ENCODE peak calls at places on chromosomes 16 and 17, in ten cellular contexts. Q, P, B, C, M, N, R, T, A and V are unnamed samples.

GRCh38 chr17:77811521-77811920 is 147.0 kb upstream of the TNRC6C start:
- DNase-seq in A (no peak), N (no peak), Q (no peak), P (no peak), T (no peak), M (no peak), B (no peak), R (no peak), C (no peak), V (no peak)

GRCh38 chr16:57134982-57135381 is 42.6 kb downstream of the CPNE2 start:
- DNase-seq in N (no peak), B (no peak), T (no peak), R (no peak), A (no peak), Q (no peak), M (no peak), C (no peak), P (no peak), V (no peak)

GRCh38 chr16:66609139-66609510 is 4.6 kb downstream of the CMTM3 start:
- DNase-seq in M (no peak), R (no peak), N (no peak), B (no peak), A (no peak), P (no peak), C (no peak), Q (no peak), T (no peak), V (no peak)

GRCh38 chr16:12239953-12240485 is 263.5 kb downstream of the SNX29 start:
- DNase-seq in C (no peak), N (no peak), Q (no peak), R (no peak), A (no peak), B (no peak), M (no peak), T (peak), P (no peak), V (no peak)

GRCh38 chr17:1087381-1088241 is 90.7 kb downstream of the TIMM22 start:
- DNase-seq in Q (peak), M (peak), P (peak), R (peak), B (no peak), A (peak), N (peak), T (no peak), C (peak), V (no peak)

GRCh38 chr16:29114476-29115012 is 129.7 kb downstream of the LAT start:
- DNase-seq in R (no peak), P (no peak), B (no peak), A (no peak), N (no peak), C (no peak), T (no peak), Q (no peak), M (no peak), V (no peak)

GRCh38 chr16:71537643-71538042 is 11.4 kb downstream of the CHST4 start:
- DNase-seq in Q (peak), T (peak), R (no peak), M (no peak), C (peak), B (peak), N (peak), P (peak), A (peak), V (no peak)

GRCh38 chr17:15340966-15341365 is 431 bp downstream of the TEKT3 start:
- DNase-seq in T (no peak), P (peak), B (no peak), Q (no peak), M (no peak), N (peak), A (no peak), R (no peak), C (peak), V (no peak)

GRCh38 chr16:89198417-89199240 is 1.7 kb downstream of the SLC22A31 start:
- DNase-seq in M (no peak), R (no peak), A (no peak), Q (no peak), B (no peak), P (no peak), T (no peak), C (no peak), N (no peak), V (no peak)

GRCh38 chr17:82358467-82359350 is at the start of gene TEX19:
- DNase-seq in P (peak), T (no peak), B (no peak), M (no peak), Q (no peak), C (peak), R (no peak), A (peak), N (no peak), V (no peak)

GRCh38 chr16:67185003-67185865 is 1.5 kb upstream of the MATCAP1 start:
- DNase-seq in N (peak), B (peak), Q (peak), C (peak), M (peak), T (peak), R (peak), P (peak), A (peak), V (peak)

GRCh38 chr16:84292032-84292431 is 2.6 kb upstream of the WFDC1 start:
- DNase-seq in Q (no peak), R (no peak), B (no peak), A (no peak), T (no peak), P (no peak), M (no peak), C (peak), N (no peak), V (no peak)

GRCh38 chr16:27625050-27625697 is 75.2 kb downstream of the KATNIP start:
- DNase-seq in N (no peak), M (no peak), Q (no peak), T (peak), P (peak), B (no peak), C (no peak), A (no peak), R (no peak), V (no peak)

GRCh38 chr17:13403982-13404931 is 197.5 kb downstream of the HS3ST3A1 start:
- DNase-seq in B (no peak), M (no peak), T (no peak), N (no peak), A (no peak), Q (no peak), P (peak), C (peak), R (no peak), V (no peak)

GRCh38 chr16:89507219-89507833 is 877 bp upstream of the SPG7 start:
- DNase-seq in N (no peak), R (no peak), C (no peak), Q (no peak), P (no peak), A (no peak), B (no peak), M (no peak), T (no peak), V (no peak)

GRCh38 chr17:9700136-9700535 is 54.8 kb downstream of the USP43 start:
- DNase-seq in M (no peak), N (no peak), Q (no peak), P (no peak), C (no peak), B (no peak), T (no peak), A (no peak), R (no peak), V (no peak)